ENCODE peak calls at places on chromosomes 1 and 21, in eight cellular contexts. One of them, this sample, is unnamed.

GRCh38 chr1:223233410-223234163 is 90.5 kb upstream of the TLR5 start:
- DNase-seq in Panc1: peak
- DNase-seq in body of pancreas: no peak
- DNase-seq in lower lobe of right lung: no peak
- DNase-seq in astrocyte: peak
- DNase-seq in cardiac muscle cell: peak
- DNase-seq in right lobe of liver: peak
- DNase-seq in heart right ventricle: no peak
- DNase-seq in this sample: no peak

GRCh38 chr1:112337028-112337531 is 58.9 kb upstream of the CTTNBP2NL start:
- DNase-seq in Panc1: peak
- DNase-seq in body of pancreas: peak
- DNase-seq in lower lobe of right lung: peak
- DNase-seq in astrocyte: no peak
- DNase-seq in cardiac muscle cell: peak
- DNase-seq in right lobe of liver: peak
- DNase-seq in heart right ventricle: peak
- DNase-seq in this sample: peak

GRCh38 chr1:71706030-71706671 is 576.2 kb downstream of the NEGR1 start:
- DNase-seq in Panc1: no peak
- DNase-seq in body of pancreas: no peak
- DNase-seq in lower lobe of right lung: no peak
- DNase-seq in astrocyte: no peak
- DNase-seq in cardiac muscle cell: no peak
- DNase-seq in right lobe of liver: no peak
- DNase-seq in heart right ventricle: no peak
- DNase-seq in this sample: no peak

GRCh38 chr1:112961072-112961471 is 5.1 kb upstream of the SLC16A1 start:
- DNase-seq in Panc1: no peak
- DNase-seq in body of pancreas: no peak
- DNase-seq in lower lobe of right lung: no peak
- DNase-seq in astrocyte: no peak
- DNase-seq in cardiac muscle cell: no peak
- DNase-seq in right lobe of liver: no peak
- DNase-seq in heart right ventricle: no peak
- DNase-seq in this sample: no peak

GRCh38 chr21:34953950-34954349 is 95.2 kb downstream of the RUNX1 start:
- DNase-seq in Panc1: no peak
- DNase-seq in body of pancreas: no peak
- DNase-seq in lower lobe of right lung: no peak
- DNase-seq in astrocyte: no peak
- DNase-seq in cardiac muscle cell: no peak
- DNase-seq in right lobe of liver: no peak
- DNase-seq in heart right ventricle: no peak
- DNase-seq in this sample: no peak

GRCh38 chr1:38680801-38681510 is 178.6 kb downstream of the RRAGC start:
- DNase-seq in Panc1: no peak
- DNase-seq in body of pancreas: no peak
- DNase-seq in lower lobe of right lung: no peak
- DNase-seq in astrocyte: peak
- DNase-seq in cardiac muscle cell: peak
- DNase-seq in right lobe of liver: no peak
- DNase-seq in heart right ventricle: no peak
- DNase-seq in this sample: no peak

GRCh38 chr1:87644033-87644432 is 315.4 kb downstream of the LMO4 start:
- DNase-seq in Panc1: no peak
- DNase-seq in body of pancreas: no peak
- DNase-seq in lower lobe of right lung: no peak
- DNase-seq in astrocyte: peak
- DNase-seq in cardiac muscle cell: peak
- DNase-seq in right lobe of liver: no peak
- DNase-seq in heart right ventricle: no peak
- DNase-seq in this sample: no peak

GRCh38 chr1:109997204-109997866 is 12.8 kb downstream of the AHCYL1 start:
- DNase-seq in Panc1: no peak
- DNase-seq in body of pancreas: no peak
- DNase-seq in lower lobe of right lung: no peak
- DNase-seq in astrocyte: no peak
- DNase-seq in cardiac muscle cell: no peak
- DNase-seq in right lobe of liver: no peak
- DNase-seq in heart right ventricle: no peak
- DNase-seq in this sample: no peak

GRCh38 chr21:39118604-39119215 is 64.5 kb downstream of the PSMG1 start:
- DNase-seq in Panc1: no peak
- DNase-seq in body of pancreas: no peak
- DNase-seq in lower lobe of right lung: no peak
- DNase-seq in astrocyte: no peak
- DNase-seq in cardiac muscle cell: no peak
- DNase-seq in right lobe of liver: no peak
- DNase-seq in heart right ventricle: no peak
- DNase-seq in this sample: no peak

GRCh38 chr1:186985889-186986491 is 157.2 kb downstream of the PLA2G4A start:
- DNase-seq in Panc1: peak
- DNase-seq in body of pancreas: no peak
- DNase-seq in lower lobe of right lung: no peak
- DNase-seq in astrocyte: peak
- DNase-seq in cardiac muscle cell: peak
- DNase-seq in right lobe of liver: no peak
- DNase-seq in heart right ventricle: no peak
- DNase-seq in this sample: no peak

GRCh38 chr1:152348447-152348846 is 11.4 kb downstream of the FLG2 start:
- DNase-seq in Panc1: no peak
- DNase-seq in body of pancreas: no peak
- DNase-seq in lower lobe of right lung: no peak
- DNase-seq in astrocyte: no peak
- DNase-seq in cardiac muscle cell: no peak
- DNase-seq in right lobe of liver: no peak
- DNase-seq in heart right ventricle: no peak
- DNase-seq in this sample: no peak

GRCh38 chr1:104294259-104294658 is 544.6 kb downstream of the AMY1C start:
- DNase-seq in Panc1: no peak
- DNase-seq in body of pancreas: no peak
- DNase-seq in lower lobe of right lung: no peak
- DNase-seq in astrocyte: no peak
- DNase-seq in cardiac muscle cell: no peak
- DNase-seq in right lobe of liver: no peak
- DNase-seq in heart right ventricle: no peak
- DNase-seq in this sample: no peak

GRCh38 chr21:42733874-42734273 is 80.5 kb downstream of the PDE9A start:
- DNase-seq in Panc1: no peak
- DNase-seq in body of pancreas: no peak
- DNase-seq in lower lobe of right lung: no peak
- DNase-seq in astrocyte: no peak
- DNase-seq in cardiac muscle cell: no peak
- DNase-seq in right lobe of liver: no peak
- DNase-seq in heart right ventricle: no peak
- DNase-seq in this sample: no peak

GRCh38 chr1:174976436-174977107 is 23.2 kb upstream of the CACYBP start:
- DNase-seq in Panc1: no peak
- DNase-seq in body of pancreas: no peak
- DNase-seq in lower lobe of right lung: no peak
- DNase-seq in astrocyte: peak
- DNase-seq in cardiac muscle cell: peak
- DNase-seq in right lobe of liver: no peak
- DNase-seq in heart right ventricle: no peak
- DNase-seq in this sample: no peak

GRCh38 chr1:61259379-61260148 is 177.2 kb downstream of the NFIA start:
- DNase-seq in Panc1: no peak
- DNase-seq in body of pancreas: no peak
- DNase-seq in lower lobe of right lung: no peak
- DNase-seq in astrocyte: no peak
- DNase-seq in cardiac muscle cell: peak
- DNase-seq in right lobe of liver: no peak
- DNase-seq in heart right ventricle: no peak
- DNase-seq in this sample: no peak

GRCh38 chr1:3530086-3530930 is 75.8 kb downstream of the ARHGEF16 start:
- DNase-seq in Panc1: no peak
- DNase-seq in body of pancreas: peak
- DNase-seq in lower lobe of right lung: no peak
- DNase-seq in astrocyte: no peak
- DNase-seq in cardiac muscle cell: no peak
- DNase-seq in right lobe of liver: peak
- DNase-seq in heart right ventricle: no peak
- DNase-seq in this sample: peak

GRCh38 chr1:24567792-24568388 is 12.0 kb downstream of the NCMAP start:
- DNase-seq in Panc1: no peak
- DNase-seq in body of pancreas: peak
- DNase-seq in lower lobe of right lung: peak
- DNase-seq in astrocyte: no peak
- DNase-seq in cardiac muscle cell: no peak
- DNase-seq in right lobe of liver: peak
- DNase-seq in heart right ventricle: no peak
- DNase-seq in this sample: no peak

GRCh38 chr1:184888505-184888904 is 85.8 kb downstream of the NIBAN1 start:
- DNase-seq in Panc1: no peak
- DNase-seq in body of pancreas: no peak
- DNase-seq in lower lobe of right lung: no peak
- DNase-seq in astrocyte: peak
- DNase-seq in cardiac muscle cell: peak
- DNase-seq in right lobe of liver: no peak
- DNase-seq in heart right ventricle: no peak
- DNase-seq in this sample: no peak

GRCh38 chr1:155050560-155051341 is at the start of gene ADAM15:
- DNase-seq in Panc1: no peak
- DNase-seq in body of pancreas: peak
- DNase-seq in lower lobe of right lung: peak
- DNase-seq in astrocyte: peak
- DNase-seq in cardiac muscle cell: peak
- DNase-seq in right lobe of liver: peak
- DNase-seq in heart right ventricle: peak
- DNase-seq in this sample: peak

DNA sequence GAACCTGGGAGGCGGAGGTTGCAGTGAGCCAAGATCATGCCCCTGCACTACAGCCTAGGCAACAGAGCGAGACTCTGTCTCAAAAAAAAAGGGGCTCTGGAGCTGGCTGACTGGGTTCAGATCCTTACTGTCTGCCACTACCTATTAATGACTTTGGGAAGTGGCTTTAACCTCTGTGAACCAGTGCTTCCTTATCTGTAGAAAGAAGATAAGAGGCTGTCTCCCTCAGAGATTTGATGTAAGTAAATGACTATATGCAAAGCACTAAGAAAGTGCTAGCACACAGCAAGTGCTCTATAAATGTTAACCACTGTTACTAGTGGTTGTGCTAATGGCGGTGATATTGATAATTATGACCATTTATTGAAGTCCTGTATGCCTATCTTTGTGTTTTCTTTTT is 94.6 kb downstream of the VPS13D start:
- DNase-seq in Panc1: no peak
- DNase-seq in body of pancreas: no peak
- DNase-seq in lower lobe of right lung: no peak
- DNase-seq in astrocyte: no peak
- DNase-seq in cardiac muscle cell: no peak
- DNase-seq in right lobe of liver: no peak
- DNase-seq in heart right ventricle: no peak
- DNase-seq in this sample: no peak
- TF ChIP-seq CTCF in Panc1: no peak
- TF ChIP-seq CTCF in body of pancreas: no peak
- TF ChIP-seq CTCF in lower lobe of right lung: no peak
- TF ChIP-seq CTCF in astrocyte: no peak
- TF ChIP-seq CTCF in cardiac muscle cell: no peak
- TF ChIP-seq CTCF in right lobe of liver: no peak
- TF ChIP-seq CTCF in heart right ventricle: no peak
- TF ChIP-seq CTCF in this sample: no peak

DNA sequence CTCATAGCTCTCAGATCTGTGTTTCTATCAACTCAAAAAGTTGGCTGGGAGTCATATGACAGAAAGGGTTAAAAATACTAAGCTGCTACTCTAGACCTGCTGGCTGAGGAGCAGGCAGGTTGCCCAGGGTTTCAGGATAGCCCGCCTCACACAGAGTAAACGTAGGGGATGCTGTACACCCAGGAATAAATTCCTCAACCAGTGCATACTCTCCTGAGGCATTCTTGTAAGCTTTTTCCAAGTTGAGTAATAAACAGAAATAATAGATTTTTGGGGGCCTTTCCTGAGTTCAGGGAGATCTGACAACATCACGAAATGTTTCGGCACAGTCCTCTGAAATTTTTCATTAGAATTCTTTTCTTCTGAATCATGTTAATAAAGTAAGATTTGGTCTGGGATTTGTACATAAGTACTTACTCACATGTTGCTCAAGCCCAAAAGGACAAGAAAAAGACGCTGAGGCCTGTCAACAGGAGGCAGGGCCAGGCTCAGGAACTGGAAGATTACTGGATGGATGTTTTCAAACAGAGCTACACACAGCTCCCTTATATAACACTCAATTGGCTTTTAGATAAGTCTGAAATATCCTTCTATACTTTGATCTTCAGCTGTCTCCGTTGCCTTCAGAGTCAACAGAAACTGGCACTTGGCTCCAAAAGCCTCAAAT is 41.0 kb downstream of the TGFBR3 start:
- DNase-seq in Panc1: no peak
- DNase-seq in body of pancreas: peak
- DNase-seq in lower lobe of right lung: no peak
- DNase-seq in astrocyte: peak
- DNase-seq in cardiac muscle cell: peak
- DNase-seq in right lobe of liver: no peak
- DNase-seq in heart right ventricle: peak
- DNase-seq in this sample: no peak
- H3K4me3 ChIP-seq in Panc1: no peak
- H3K4me3 ChIP-seq in body of pancreas: no peak
- H3K4me3 ChIP-seq in lower lobe of right lung: no peak
- H3K4me3 ChIP-seq in astrocyte: no peak
- H3K4me3 ChIP-seq in cardiac muscle cell: no peak
- H3K4me3 ChIP-seq in right lobe of liver: no peak
- H3K4me3 ChIP-seq in heart right ventricle: no peak
- H3K4me3 ChIP-seq in this sample: no peak

DNA sequence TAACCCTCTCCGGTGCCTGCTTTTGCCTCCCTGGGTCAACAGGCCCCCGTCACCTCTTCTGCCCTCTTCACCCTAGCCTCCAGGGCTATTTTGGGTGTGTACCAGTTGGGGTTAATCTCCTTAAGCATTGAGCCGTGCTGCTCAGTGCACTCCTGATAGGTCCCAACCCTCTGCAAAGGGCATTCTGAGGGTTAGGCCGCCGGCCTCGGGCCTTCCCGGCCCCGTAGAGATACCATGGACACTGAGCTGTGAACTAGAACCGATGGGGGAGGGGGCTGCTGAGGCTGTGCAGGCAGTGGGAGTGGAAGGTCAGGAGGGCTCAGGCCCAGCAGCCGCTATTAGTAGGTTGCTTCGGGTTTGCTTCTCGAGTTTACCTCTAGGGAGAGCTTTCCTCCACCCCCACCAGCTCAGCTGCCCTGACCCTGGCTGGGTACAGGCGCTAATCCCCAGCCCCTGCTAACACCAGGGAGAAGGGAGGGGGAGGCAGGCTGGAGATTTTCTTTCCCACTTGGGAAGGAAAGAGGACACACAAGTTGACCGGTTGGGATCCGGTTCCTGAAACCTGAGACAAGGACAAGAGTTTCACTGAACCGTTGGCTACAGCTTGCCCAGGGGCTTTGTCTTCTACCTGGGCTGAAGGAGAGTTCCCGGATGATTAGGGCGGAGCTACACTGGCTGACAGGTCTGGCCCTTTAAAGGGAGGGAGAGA is 4.8 kb downstream of the LMOD1 start:
- DNase-seq in Panc1: no peak
- DNase-seq in body of pancreas: no peak
- DNase-seq in lower lobe of right lung: no peak
- DNase-seq in astrocyte: no peak
- DNase-seq in cardiac muscle cell: no peak
- DNase-seq in right lobe of liver: no peak
- DNase-seq in heart right ventricle: no peak
- DNase-seq in this sample: peak
- H3K27ac ChIP-seq in Panc1: no peak
- H3K27ac ChIP-seq in body of pancreas: no peak
- H3K27ac ChIP-seq in lower lobe of right lung: no peak
- H3K27ac ChIP-seq in astrocyte: no peak
- H3K27ac ChIP-seq in cardiac muscle cell: peak
- H3K27ac ChIP-seq in right lobe of liver: no peak
- H3K27ac ChIP-seq in heart right ventricle: no peak
- H3K27ac ChIP-seq in this sample: peak

GRCh38 chr1:208997726-208998312 is 585.7 kb upstream of the CAMK1G start:
- DNase-seq in Panc1: no peak
- DNase-seq in body of pancreas: no peak
- DNase-seq in lower lobe of right lung: no peak
- DNase-seq in astrocyte: no peak
- DNase-seq in cardiac muscle cell: peak
- DNase-seq in right lobe of liver: no peak
- DNase-seq in heart right ventricle: no peak
- DNase-seq in this sample: no peak
- TF ChIP-seq CTCF in Panc1: peak
- TF ChIP-seq CTCF in body of pancreas: no peak
- TF ChIP-seq CTCF in lower lobe of right lung: peak
- TF ChIP-seq CTCF in astrocyte: peak
- TF ChIP-seq CTCF in cardiac muscle cell: peak
- TF ChIP-seq CTCF in right lobe of liver: peak
- TF ChIP-seq CTCF in heart right ventricle: peak
- TF ChIP-seq CTCF in this sample: peak